ENCODE peak calls at places on chromosomes 13 and 19, in five cellular contexts. Q, N, F, J and M are unnamed samples.

GRCh38 chr19:13164370-13165090 is 14.3 kb downstream of the IER2 start:
- DNase-seq in Q (peak; percentile 78), N (peak; percentile 99), F (peak; percentile 76), J (peak; percentile 50), M (no peak)

GRCh38 chr13:18991054-18991453 is 190.6 kb downstream of the TUBA3C start:
- DNase-seq in Q (no peak), N (no peak), F (no peak), J (no peak), M (no peak)

GRCh38 chr13:40910324-40911050 is 108.6 kb downstream of the ELF1 start:
- DNase-seq in Q (no peak), N (no peak), F (no peak), J (peak; percentile 15), M (no peak)

GRCh38 chr19:1243768-1244692 is 2.5 kb downstream of the ATP5F1D start:
- DNase-seq in Q (peak; percentile 97), N (peak; percentile 88), F (peak; percentile 89), J (peak; percentile 75), M (peak; percentile 90)

GRCh38 chr19:54266133-54266532 is 9.1 kb upstream of the LILRB5 start:
- DNase-seq in Q (no peak), N (peak; percentile 98), F (peak; percentile 74), J (peak; percentile 60), M (no peak)

GRCh38 chr19:16922592-16922934 is 33.8 kb downstream of the F2RL3 start:
- DNase-seq in Q (no peak), N (no peak), F (no peak), J (no peak), M (no peak)

GRCh38 chr19:52535831-52536800 is 8.6 kb downstream of the ZNF808 start:
- DNase-seq in Q (peak; percentile 93), N (peak; percentile 97), F (no peak), J (peak; percentile 54), M (peak; percentile 79)

GRCh38 chr13:29953542-29953941 is 103.1 kb upstream of the UBL3 start:
- DNase-seq in Q (no peak), N (no peak), F (no peak), J (no peak), M (no peak)

GRCh38 chr13:67383358-67383757 is 153.2 kb upstream of the PCDH9 start:
- DNase-seq in Q (no peak), N (no peak), F (peak; percentile 45), J (no peak), M (no peak)

GRCh38 chr13:92896842-92897241 is 329.8 kb upstream of the GPC6 start:
- DNase-seq in Q (no peak), N (peak; percentile 67), F (peak; percentile 1), J (peak; percentile 4), M (no peak)

GRCh38 chr19:1566392-1567115 is 1.6 kb downstream of the MEX3D start:
- DNase-seq in Q (peak; percentile 75), N (peak; percentile 89), F (peak; percentile 74), J (peak; percentile 62), M (no peak)

GRCh38 chr19:12527034-12527836 is 24.0 kb downstream of the ZNF564 start:
- DNase-seq in Q (no peak), N (peak; percentile 69), F (no peak), J (no peak), M (no peak)

GRCh38 chr13:41053384-41053826 is 7.9 kb upstream of the WBP4 start:
- DNase-seq in Q (no peak), N (no peak), F (no peak), J (no peak), M (peak; percentile 52)

GRCh38 chr13:59413121-59413520 is 750.6 kb downstream of the DIAPH3 start:
- DNase-seq in Q (no peak), N (no peak), F (no peak), J (no peak), M (no peak)

GRCh38 chr13:42880241-42880640 is 98.9 kb downstream of the FAM216B start:
- DNase-seq in Q (no peak), N (no peak), F (no peak), J (no peak), M (no peak)

GRCh38 chr19:58387338-58388174 is 487 bp downstream of the RPS5 start:
- DNase-seq in Q (no peak), N (no peak), F (no peak), J (no peak), M (no peak)

GRCh38 chr19:6723108-6723618 is 2.7 kb upstream of the C3 start:
- DNase-seq in Q (peak; percentile 79), N (peak; percentile 66), F (peak; percentile 44), J (no peak), M (peak; percentile 58)